ENCODE peak calls at places on chromosome 7, in ten cellular contexts. One of them, this sample, is unnamed.

GRCh38 chr7:141115949-141116348 is 42.1 kb downstream of the TMEM178B start:
- DNase-seq in NCI-H1092 treated with DMSO at 0.1 percent for 48 hours: peak
- DNase-seq in vagina: no peak
- DNase-seq in HuH-7: no peak
- DNase-seq in HCT116: no peak
- DNase-seq in body of pancreas: peak
- DNase-seq in AG04450: no peak
- DNase-seq in AG08395: no peak
- DNase-seq in CD8-positive, alpha-beta T cell: no peak
- DNase-seq in glutamatergic neuron: no peak
- DNase-seq in this sample: no peak

GRCh38 chr7:10889266-10889898 is 84.3 kb upstream of the PHF14 start:
- DNase-seq in CD8-positive, alpha-beta T cell: peak
- DNase-seq in HCT116: peak
- DNase-seq in vagina: no peak
- DNase-seq in NCI-H1092 treated with DMSO at 0.1 percent for 48 hours: peak
- DNase-seq in body of pancreas: peak
- DNase-seq in AG08395: peak
- DNase-seq in AG04450: peak
- DNase-seq in glutamatergic neuron: peak
- DNase-seq in HuH-7: peak
- DNase-seq in this sample: peak

GRCh38 chr7:27434729-27435400 is 192.3 kb downstream of the EVX1 start:
- DNase-seq in NCI-H1092 treated with DMSO at 0.1 percent for 48 hours: peak
- DNase-seq in HuH-7: no peak
- DNase-seq in vagina: no peak
- DNase-seq in glutamatergic neuron: no peak
- DNase-seq in AG04450: no peak
- DNase-seq in HCT116: no peak
- DNase-seq in AG08395: no peak
- DNase-seq in body of pancreas: no peak
- DNase-seq in CD8-positive, alpha-beta T cell: no peak
- DNase-seq in this sample: no peak

GRCh38 chr7:11858668-11859302 is 26.8 kb upstream of the THSD7A start:
- DNase-seq in body of pancreas: no peak
- DNase-seq in CD8-positive, alpha-beta T cell: no peak
- DNase-seq in AG04450: no peak
- DNase-seq in NCI-H1092 treated with DMSO at 0.1 percent for 48 hours: peak
- DNase-seq in vagina: no peak
- DNase-seq in HCT116: no peak
- DNase-seq in AG08395: no peak
- DNase-seq in glutamatergic neuron: no peak
- DNase-seq in HuH-7: no peak
- DNase-seq in this sample: no peak

GRCh38 chr7:46972205-46972604 is 609.7 kb downstream of the TNS3 start:
- DNase-seq in body of pancreas: no peak
- DNase-seq in CD8-positive, alpha-beta T cell: no peak
- DNase-seq in AG08395: peak
- DNase-seq in NCI-H1092 treated with DMSO at 0.1 percent for 48 hours: no peak
- DNase-seq in vagina: no peak
- DNase-seq in glutamatergic neuron: no peak
- DNase-seq in AG04450: peak
- DNase-seq in HuH-7: no peak
- DNase-seq in HCT116: peak
- DNase-seq in this sample: peak

GRCh38 chr7:21450876-21451275 is 23.0 kb downstream of the SP4 start:
- DNase-seq in AG04450: no peak
- DNase-seq in HCT116: no peak
- DNase-seq in CD8-positive, alpha-beta T cell: no peak
- DNase-seq in NCI-H1092 treated with DMSO at 0.1 percent for 48 hours: no peak
- DNase-seq in AG08395: no peak
- DNase-seq in body of pancreas: no peak
- DNase-seq in vagina: no peak
- DNase-seq in glutamatergic neuron: no peak
- DNase-seq in HuH-7: no peak
- DNase-seq in this sample: no peak

GRCh38 chr7:91941450-91941849 is 788 bp downstream of the AKAP9 start:
- DNase-seq in HCT116: no peak
- DNase-seq in CD8-positive, alpha-beta T cell: peak
- DNase-seq in vagina: no peak
- DNase-seq in AG08395: no peak
- DNase-seq in glutamatergic neuron: peak
- DNase-seq in AG04450: no peak
- DNase-seq in HuH-7: peak
- DNase-seq in NCI-H1092 treated with DMSO at 0.1 percent for 48 hours: peak
- DNase-seq in body of pancreas: peak
- DNase-seq in this sample: peak

GRCh38 chr7:95045236-95045923 is 138.0 kb downstream of the PPP1R9A start:
- DNase-seq in NCI-H1092 treated with DMSO at 0.1 percent for 48 hours: peak
- DNase-seq in CD8-positive, alpha-beta T cell: no peak
- DNase-seq in HuH-7: peak
- DNase-seq in AG08395: peak
- DNase-seq in vagina: no peak
- DNase-seq in body of pancreas: no peak
- DNase-seq in glutamatergic neuron: no peak
- DNase-seq in HCT116: no peak
- DNase-seq in AG04450: no peak
- DNase-seq in this sample: no peak

GRCh38 chr7:131335639-131336400 is 8.1 kb downstream of the MKLN1 start:
- DNase-seq in vagina: no peak
- DNase-seq in CD8-positive, alpha-beta T cell: no peak
- DNase-seq in AG04450: no peak
- DNase-seq in body of pancreas: no peak
- DNase-seq in HuH-7: no peak
- DNase-seq in HCT116: no peak
- DNase-seq in NCI-H1092 treated with DMSO at 0.1 percent for 48 hours: no peak
- DNase-seq in AG08395: no peak
- DNase-seq in glutamatergic neuron: no peak
- DNase-seq in this sample: no peak

GRCh38 chr7:46071076-46071475 is 150.0 kb upstream of the IGFBP3 start:
- DNase-seq in HuH-7: no peak
- DNase-seq in AG04450: no peak
- DNase-seq in vagina: no peak
- DNase-seq in body of pancreas: no peak
- DNase-seq in AG08395: no peak
- DNase-seq in glutamatergic neuron: no peak
- DNase-seq in NCI-H1092 treated with DMSO at 0.1 percent for 48 hours: no peak
- DNase-seq in HCT116: no peak
- DNase-seq in CD8-positive, alpha-beta T cell: no peak
- DNase-seq in this sample: no peak

GRCh38 chr7:17307969-17308648 is 9.7 kb downstream of the AHR start:
- DNase-seq in HCT116: no peak
- DNase-seq in AG08395: no peak
- DNase-seq in CD8-positive, alpha-beta T cell: no peak
- DNase-seq in glutamatergic neuron: no peak
- DNase-seq in AG04450: no peak
- DNase-seq in vagina: no peak
- DNase-seq in body of pancreas: no peak
- DNase-seq in HuH-7: no peak
- DNase-seq in NCI-H1092 treated with DMSO at 0.1 percent for 48 hours: no peak
- DNase-seq in this sample: no peak

GRCh38 chr7:117572826-117573620 is 93.2 kb downstream of the CFTR start:
- DNase-seq in HCT116: no peak
- DNase-seq in HuH-7: peak
- DNase-seq in body of pancreas: no peak
- DNase-seq in AG08395: no peak
- DNase-seq in CD8-positive, alpha-beta T cell: no peak
- DNase-seq in AG04450: no peak
- DNase-seq in NCI-H1092 treated with DMSO at 0.1 percent for 48 hours: peak
- DNase-seq in glutamatergic neuron: no peak
- DNase-seq in vagina: no peak
- DNase-seq in this sample: no peak

GRCh38 chr7:50216626-50217025 is 87.9 kb upstream of the IKZF1 start:
- DNase-seq in NCI-H1092 treated with DMSO at 0.1 percent for 48 hours: no peak
- DNase-seq in HuH-7: no peak
- DNase-seq in vagina: peak
- DNase-seq in AG04450: no peak
- DNase-seq in HCT116: no peak
- DNase-seq in body of pancreas: no peak
- DNase-seq in AG08395: no peak
- DNase-seq in CD8-positive, alpha-beta T cell: no peak
- DNase-seq in glutamatergic neuron: no peak
- DNase-seq in this sample: no peak